ENCODE peak calls at places on chromosomes 16 and 17, in seven cellular contexts. R, V, D, G, J, X and U are unnamed samples.

GRCh38 chr17:49748791-49749190 is 15.1 kb downstream of the FAM117A start:
- DNase-seq in R (no peak), V (no peak), D (peak), G (no peak), J (no peak), X (no peak), U (no peak)

GRCh38 chr16:27303256-27304100 is 10.3 kb upstream of the IL4R start:
- DNase-seq in R (no peak), V (no peak), D (peak), G (no peak), J (no peak), X (no peak), U (no peak)

GRCh38 chr16:733382-734207 is 6.7 kb downstream of the HAGHL start:
- DNase-seq in R (no peak), V (no peak), D (peak), G (no peak), J (no peak), X (no peak), U (no peak)

GRCh38 chr16:19167710-19168172 is 299 bp upstream of the SYT17 start:
- DNase-seq in R (peak), V (peak), D (peak), G (peak), J (peak), X (peak), U (no peak)

GRCh38 chr17:28744104-28744801 is 442 bp downstream of the TRAF4 start:
- DNase-seq in R (peak), V (peak), D (peak), G (peak), J (peak), X (peak), U (no peak)

GRCh38 chr17:82679586-82680465 is 18.7 kb downstream of the RAB40B start:
- DNase-seq in R (no peak), V (no peak), D (no peak), G (peak), J (peak), X (no peak), U (no peak)

GRCh38 chr17:10106067-10106466 is 92.3 kb downstream of the GAS7 start:
- DNase-seq in R (no peak), V (no peak), D (no peak), G (no peak), J (peak), X (no peak), U (no peak)

GRCh38 chr17:37678036-37678435 is 34.8 kb upstream of the DDX52 start:
- DNase-seq in R (no peak), V (no peak), D (no peak), G (no peak), J (no peak), X (no peak), U (no peak)

GRCh38 chr16:75948441-75948840 is 222.2 kb upstream of the CPHXL start:
- DNase-seq in R (no peak), V (no peak), D (no peak), G (no peak), J (no peak), X (no peak), U (no peak)

GRCh38 chr17:45787656-45788055 is 3.5 kb downstream of the CRHR1 start:
- DNase-seq in R (no peak), V (no peak), D (no peak), G (no peak), J (no peak), X (no peak), U (no peak)

GRCh38 chr16:89721644-89722391 is 481 bp downstream of the ZNF276 start:
- DNase-seq in R (peak), V (peak), D (peak), G (peak), J (peak), X (peak), U (no peak)

GRCh38 chr16:55393976-55394375 is 70.0 kb downstream of the IRX6 start:
- DNase-seq in R (no peak), V (no peak), D (no peak), G (no peak), J (no peak), X (no peak), U (no peak)

GRCh38 chr17:3964203-3965122 is at the start of gene ATP2A3:
- DNase-seq in R (peak), V (peak), D (peak), G (peak), J (no peak), X (no peak), U (no peak)

GRCh38 chr17:40528692-40529417 is 27.4 kb upstream of the TNS4 start:
- DNase-seq in R (no peak), V (no peak), D (no peak), G (no peak), J (no peak), X (no peak), U (no peak)

GRCh38 chr16:55036371-55036821 is 105.7 kb downstream of the IRX5 start:
- DNase-seq in R (no peak), V (no peak), D (no peak), G (no peak), J (no peak), X (no peak), U (no peak)

GRCh38 chr17:1847191-1847590 is 17.4 kb downstream of the RPA1 start:
- DNase-seq in R (no peak), V (no peak), D (no peak), G (no peak), J (no peak), X (no peak), U (no peak)

GRCh38 chr17:66542183-66542966 is 240.0 kb downstream of the PRKCA start:
- DNase-seq in R (no peak), V (peak), D (no peak), G (no peak), J (no peak), X (no peak), U (no peak)

GRCh38 chr16:69712914-69713581 is 13.3 kb downstream of the NQO1 start:
- DNase-seq in R (no peak), V (no peak), D (no peak), G (no peak), J (no peak), X (no peak), U (no peak)

GRCh38 chr17:17849863-17850373 is 13.1 kb upstream of the SREBF1 start:
- DNase-seq in R (peak), V (peak), D (peak), G (no peak), J (no peak), X (no peak), U (no peak)

GRCh38 chr17:35726609-35727460 is 4.6 kb upstream of the RASL10B start:
- DNase-seq in R (peak), V (peak), D (peak), G (peak), J (peak), X (no peak), U (no peak)

GRCh38 chr17:22278302-22279275 is 586.3 kb downstream of the KCNJ18 start:
- DNase-seq in R (no peak), V (no peak), D (no peak), G (no peak), J (peak), X (no peak), U (no peak)

GRCh38 chr16:1554826-1555445 is 21.5 kb downstream of the TMEM204 start:
- DNase-seq in R (no peak), V (no peak), D (no peak), G (no peak), J (no peak), X (no peak), U (no peak)

GRCh38 chr17:1143573-1143972 is 36.2 kb downstream of the ABR start:
- DNase-seq in R (peak), V (peak), D (no peak), G (no peak), J (no peak), X (no peak), U (no peak)

GRCh38 chr16:86604436-86605220 is 26.3 kb downstream of the FOXL1 start:
- DNase-seq in R (no peak), V (no peak), D (peak), G (no peak), J (no peak), X (no peak), U (no peak)

GRCh38 chr17:59620518-59621259 is 994 bp downstream of the CLTC start:
- DNase-seq in R (peak), V (peak), D (peak), G (peak), J (no peak), X (peak), U (no peak)

GRCh38 chr17:2016494-2016893 is 8.6 kb downstream of the RTN4RL1 start:
- DNase-seq in R (no peak), V (no peak), D (no peak), G (no peak), J (no peak), X (no peak), U (no peak)

GRCh38 chr16:28090646-28091377 is 27.3 kb upstream of the GSG1L start:
- DNase-seq in R (peak), V (peak), D (no peak), G (no peak), J (peak), X (no peak), U (no peak)

GRCh38 chr16:46715769-46716305 is 26.4 kb downstream of the ORC6 start:
- DNase-seq in R (no peak), V (peak), D (peak), G (no peak), J (no peak), X (no peak), U (no peak)

GRCh38 chr17:65139045-65139764 is 2.0 kb downstream of the RGS9 start:
- DNase-seq in R (no peak), V (no peak), D (no peak), G (no peak), J (peak), X (no peak), U (no peak)

GRCh38 chr16:87356491-87356853 is 27.1 kb downstream of the FBXO31 start:
- DNase-seq in R (no peak), V (no peak), D (no peak), G (no peak), J (no peak), X (no peak), U (no peak)

GRCh38 chr17:35341465-35341992 is 31.9 kb downstream of the SLFN11 start:
- DNase-seq in R (no peak), V (no peak), D (peak), G (no peak), J (no peak), X (no peak), U (no peak)